ENCODE peak calls at places on chromosomes 2 and 18, in four cellular contexts. L is CD8-positive, alpha-beta memory T cell; O is GM23248; J is KBM-7. B is an unnamed sample.

GRCh38 chr2:219369447-219369861 is 18.3 kb downstream of the DNPEP start:
- DNase-seq in L (no peak), O (peak), J (no peak), B (peak)

GRCh38 chr2:109164739-109165221 is 35.8 kb downstream of the SH3RF3 start:
- DNase-seq in L (no peak), O (peak), J (peak), B (peak)

GRCh38 chr2:189379287-189379630 is 62.0 kb upstream of the WDR75 start:
- DNase-seq in L (no peak), O (peak), J (no peak), B (peak)

GRCh38 chr2:188984680-188985079 is 10.5 kb downstream of the COL3A1 start:
- DNase-seq in L (no peak), O (peak), J (no peak), B (peak)

GRCh38 chr2:9310827-9311226 is 104.2 kb downstream of the ASAP2 start:
- DNase-seq in L (no peak), O (peak), J (no peak), B (no peak)

GRCh38 chr2:119260636-119261497 is 37.2 kb downstream of the STEAP3 start:
- DNase-seq in L (no peak), O (peak), J (no peak), B (no peak)

GRCh38 chr2:27249891-27250651 is 12.8 kb downstream of the SLC30A3 start:
- DNase-seq in L (peak), O (peak), J (peak), B (peak)

GRCh38 chr18:47915229-47915628 is 15.2 kb downstream of the SMAD2 start:
- DNase-seq in L (no peak), O (peak), J (no peak), B (peak)

GRCh38 chr2:30037016-30037415 is 109.8 kb upstream of the YPEL5 start:
- DNase-seq in L (no peak), O (peak), J (no peak), B (peak)

GRCh38 chr2:15701326-15701907 is 109.7 kb downstream of the DDX1 start:
- DNase-seq in L (no peak), O (no peak), J (no peak), B (no peak)

GRCh38 chr2:223654384-223654915 is 52.3 kb upstream of the SCG2 start:
- DNase-seq in L (no peak), O (peak), J (no peak), B (no peak)

GRCh38 chr18:35571138-35571537 is 10.4 kb upstream of the GALNT1 start:
- DNase-seq in L (no peak), O (peak), J (no peak), B (no peak)

GRCh38 chr2:29449499-29449898 is 334.3 kb downstream of the CLIP4 start:
- DNase-seq in L (no peak), O (no peak), J (no peak), B (no peak)

GRCh38 chr2:173150087-173150486 is 74.4 kb downstream of the MAP3K20 start:
- DNase-seq in L (no peak), O (peak), J (no peak), B (peak)

GRCh38 chr2:234839285-234839684 is 112.5 kb upstream of the SH3BP4 start:
- DNase-seq in L (no peak), O (peak), J (no peak), B (no peak)

GRCh38 chr18:23067236-23067635 is 68.0 kb upstream of the CABLES1 start:
- DNase-seq in L (no peak), O (peak), J (no peak), B (peak)

GRCh38 chr2:27707462-27708256 is 44.0 kb downstream of the SLC4A1AP start:
- DNase-seq in L (no peak), O (peak), J (no peak), B (peak)

GRCh38 chr2:234735829-234736228 is 216.0 kb upstream of the SH3BP4 start:
- DNase-seq in L (no peak), O (no peak), J (no peak), B (no peak)

GRCh38 chr18:68177807-68178702 is 536.9 kb downstream of the TMX3 start:
- DNase-seq in L (no peak), O (peak), J (no peak), B (peak)

GRCh38 chr18:76672627-76673026 is 149.7 kb upstream of the ZNF236 start:
- DNase-seq in L (no peak), O (peak), J (no peak), B (no peak)

GRCh38 chr18:2304378-2305175 is 266.7 kb downstream of the METTL4 start:
- DNase-seq in L (no peak), O (peak), J (no peak), B (peak)

GRCh38 chr2:19201911-19202310 is 156.5 kb downstream of the OSR1 start:
- DNase-seq in L (no peak), O (no peak), J (no peak), B (no peak)

GRCh38 chr18:76528477-76529432 is 33.7 kb upstream of the ZNF516 start:
- DNase-seq in L (peak), O (peak), J (peak), B (peak)

GRCh38 chr2:204066051-204066450 is 129.5 kb downstream of the ICOS start:
- DNase-seq in L (no peak), O (no peak), J (no peak), B (no peak)

GRCh38 chr2:218010116-218010837 is 7.5 kb upstream of the TNS1 start:
- DNase-seq in L (peak), O (peak), J (peak), B (peak)

GRCh38 chr2:111121873-111122630 is 1.3 kb downstream of the BCL2L11 start:
- DNase-seq in L (peak), O (peak), J (peak), B (peak)

GRCh38 chr2:197071213-197071612 is 144.7 kb upstream of the PGAP1 start:
- DNase-seq in L (no peak), O (no peak), J (no peak), B (no peak)

GRCh38 chr18:48827321-48828200 is 123.2 kb downstream of the SMAD7 start:
- DNase-seq in L (no peak), O (peak), J (no peak), B (peak)

GRCh38 chr2:128312411-128312810 is 6.3 kb downstream of the HS6ST1 start:
- DNase-seq in L (no peak), O (no peak), J (no peak), B (no peak)

GRCh38 chr18:4285525-4285924 is 169.6 kb downstream of the DLGAP1 start:
- DNase-seq in L (no peak), O (no peak), J (no peak), B (no peak)

GRCh38 chr2:64750817-64751285 is 97.1 kb upstream of the SERTAD2 start:
- DNase-seq in L (peak), O (peak), J (peak), B (peak)

GRCh38 chr2:24672589-24672988 is 120.6 kb downstream of the PTRHD1 start:
- DNase-seq in L (no peak), O (no peak), J (no peak), B (no peak)

B was measured in LHCN-M2.